ENCODE peak calls at places on chromosomes 6 and 20, in four cellular contexts. K is RWPE1, N is heart left ventricle, J is keratinocyte. F is an unnamed sample.

GRCh38 chr6:70394518-70395300 is 18.6 kb upstream of the FAM135A start:
- DNase-seq in J (no peak), N (no peak), K (no peak), F (peak)

GRCh38 chr20:38609828-38610227 is 8.2 kb downstream of the ARHGAP40 start:
- DNase-seq in K (no peak), N (no peak), J (no peak), F (no peak)

GRCh38 chr6:31710490-31711219 is 4.0 kb downstream of the LY6G6F start:
- DNase-seq in N (no peak), K (no peak), J (no peak), F (no peak)

GRCh38 chr6:157649311-157650260 is 173.5 kb upstream of the SNX9 start:
- DNase-seq in K (no peak), J (no peak), N (no peak), F (no peak)

GRCh38 chr6:106886444-106886843 is 88.1 kb downstream of the CD24 start:
- DNase-seq in J (no peak), K (no peak), N (no peak), F (no peak)

GRCh38 chr20:61821698-61822097 is 244.0 kb downstream of the TAF4 start:
- DNase-seq in K (no peak), J (no peak), N (peak), F (peak)

GRCh38 chr6:5085638-5086293 is 625 bp downstream of the PPP1R3G start:
- DNase-seq in K (no peak), N (peak), J (no peak), F (no peak)

GRCh38 chr6:108113557-108114519 is 39.3 kb upstream of the OSTM1 start:
- DNase-seq in N (no peak), K (peak), J (no peak), F (no peak)

GRCh38 chr6:111765681-111766523 is 107.3 kb downstream of the FYN start:
- DNase-seq in K (no peak), J (no peak), N (no peak), F (no peak)

GRCh38 chr6:55108469-55109130 is 65.7 kb upstream of the HCRTR2 start:
- DNase-seq in N (no peak), K (no peak), J (no peak), F (peak)

GRCh38 chr6:4327841-4328240 is 192.5 kb upstream of the ECI2 start:
- DNase-seq in N (no peak), K (no peak), J (no peak), F (no peak)

GRCh38 chr6:111761783-111762312 is 111.4 kb downstream of the FYN start:
- DNase-seq in J (no peak), N (no peak), K (no peak), F (no peak)

GRCh38 chr6:33633462-33634158 is 12.5 kb downstream of the ITPR3 start:
- DNase-seq in K (peak), N (peak), J (no peak), F (peak)

GRCh38 chr6:44104661-44105060 is 22.6 kb downstream of the MRPL14 start:
- DNase-seq in N (peak), K (no peak), J (no peak), F (no peak)

GRCh38 chr6:907928-908327 is 215.0 kb upstream of the EXOC2 start:
- DNase-seq in J (no peak), K (no peak), N (no peak), F (no peak)

GRCh38 chr20:8790442-8791074 is 278.3 kb upstream of the PLCB4 start:
- DNase-seq in N (peak), J (no peak), K (peak), F (no peak)

GRCh38 chr6:11194399-11195274 is 37.8 kb downstream of the NEDD9 start:
- DNase-seq in J (no peak), K (no peak), N (no peak), F (no peak)

GRCh38 chr20:35280523-35280922 is 2.6 kb upstream of the MMP24OS start:
- DNase-seq in K (no peak), N (no peak), J (no peak), F (no peak)

GRCh38 chr20:35279533-35280174 is 1.7 kb upstream of the MMP24OS start:
- DNase-seq in N (no peak), J (peak), K (peak), F (no peak)

GRCh38 chr20:35277127-35277526 is 795 bp downstream of the MMP24OS start:
- DNase-seq in K (no peak), J (no peak), N (no peak), F (no peak)

GRCh38 chr20:35277531-35278395 is at the start of gene MMP24OS:
- DNase-seq in K (peak), N (peak), J (peak), F (peak)

GRCh38 chr20:35279040-35279439 is 1.1 kb upstream of the MMP24OS start:
- DNase-seq in K (peak), N (no peak), J (no peak), F (no peak)
- H3K27ac ChIP-seq in K (peak), N (peak), J (peak), F (peak)

GRCh38 chr6:167154291-167154690 is 3.5 kb downstream of the GPR31 start:
- DNase-seq in K (no peak), J (no peak), N (no peak), F (peak)

GRCh38 chr6:167154895-167155294 is 2.9 kb downstream of the GPR31 start:
- DNase-seq in J (no peak), N (no peak), K (no peak), F (no peak)

GRCh38 chr6:167152858-167153257 is 4.9 kb downstream of the GPR31 start:
- DNase-seq in K (no peak), J (no peak), N (no peak), F (no peak)

GRCh38 chr6:167151648-167152047 is 6.1 kb downstream of the GPR31 start:
- DNase-seq in N (no peak), K (no peak), J (no peak), F (no peak)

DNA sequence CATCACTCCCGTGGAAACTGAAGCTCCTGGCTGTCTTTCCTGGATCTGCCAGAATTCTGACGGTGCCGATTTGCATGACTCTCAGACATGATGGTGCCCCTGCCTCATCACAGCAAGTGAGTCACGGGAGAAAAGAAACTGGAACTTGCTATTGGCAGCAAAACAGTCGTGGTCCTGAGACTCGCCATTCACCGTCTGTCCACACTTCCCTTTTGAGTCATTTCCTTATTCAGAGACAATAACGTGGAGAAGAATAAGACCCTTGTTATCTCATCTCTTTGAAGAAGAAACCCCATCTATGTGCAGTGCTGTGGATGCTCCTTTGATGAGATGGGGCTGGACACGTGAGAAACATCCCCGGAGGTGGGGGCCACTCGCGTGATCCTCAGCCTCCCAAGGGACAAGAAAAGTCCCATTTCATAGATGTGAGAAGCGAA is 4.2 kb downstream of the GPR31 start:
- DNase-seq in J (no peak), K (peak), N (no peak), F (no peak)
- H3K27ac ChIP-seq in J (no peak), K (no peak), N (no peak), F (peak)

DNA sequence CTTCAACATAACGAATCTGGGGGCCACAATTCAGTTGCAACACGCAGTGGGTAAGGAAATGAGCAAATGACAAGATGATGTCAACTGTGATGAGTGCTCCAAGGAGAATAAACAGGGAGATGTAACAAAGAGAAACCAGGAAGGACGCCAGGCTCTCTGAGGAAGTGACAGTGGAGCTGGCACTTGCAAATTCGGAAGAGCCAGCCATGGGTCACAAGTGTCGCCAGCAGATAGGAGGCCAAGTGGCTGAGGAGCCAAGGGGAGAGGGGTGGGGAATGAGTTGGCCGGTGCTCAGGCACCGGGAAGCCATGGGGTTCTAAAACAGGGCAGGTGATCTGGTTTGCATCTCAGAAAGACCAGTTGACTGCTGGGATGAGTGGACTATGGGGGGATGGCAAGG is 136.4 kb downstream of the EYA2 start:
- DNase-seq in K (no peak), J (no peak), N (no peak), F (no peak)
- H3K27ac ChIP-seq in K (no peak), J (no peak), N (no peak), F (no peak)

DNA sequence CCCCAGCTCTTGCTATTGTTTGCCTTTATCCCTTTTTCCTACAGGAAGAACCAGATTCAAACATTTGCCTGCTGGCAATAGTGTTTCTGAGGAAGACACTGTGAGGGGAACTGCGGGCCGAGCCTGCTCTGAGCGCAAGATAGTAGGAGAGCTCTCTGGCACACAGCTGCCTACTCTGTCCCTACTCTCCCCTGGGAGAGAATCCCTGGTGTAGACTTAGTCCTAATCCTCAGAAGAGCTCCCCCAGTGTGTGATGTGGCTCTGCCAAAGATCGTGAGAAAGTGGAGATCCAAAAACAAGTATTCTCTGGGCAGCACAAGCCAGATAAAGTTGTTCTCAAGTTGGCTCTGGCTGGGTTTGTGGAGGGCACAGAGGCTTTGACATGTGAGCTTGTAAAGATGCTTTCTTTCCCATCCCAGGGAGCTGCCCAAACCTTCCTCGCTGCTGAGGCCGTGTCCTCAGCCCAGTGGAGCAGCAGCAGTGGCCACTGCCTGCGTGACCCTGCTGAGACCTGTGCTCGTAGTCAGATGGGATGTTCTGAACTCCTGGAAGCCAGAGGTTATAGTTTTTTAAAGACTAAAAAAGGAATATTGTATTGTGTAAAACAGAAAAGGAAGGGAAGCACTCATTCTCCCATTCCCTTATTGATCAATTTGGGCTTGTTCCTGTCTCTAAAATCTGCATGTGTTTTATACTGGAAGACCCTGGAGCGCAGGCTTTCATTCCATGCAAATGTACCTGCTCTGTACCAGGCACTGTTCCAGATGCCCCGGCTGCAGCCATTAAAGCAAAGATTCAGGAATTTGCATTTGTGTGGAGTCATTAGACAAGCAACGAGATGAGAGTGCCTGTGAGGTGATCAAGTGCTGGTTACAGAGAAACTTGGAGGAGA is 30.7 kb downstream of the PNLDC1 start:
- DNase-seq in J (no peak), N (no peak), K (no peak), F (no peak)
- H3K27ac ChIP-seq in J (no peak), N (no peak), K (no peak), F (no peak)

DNA sequence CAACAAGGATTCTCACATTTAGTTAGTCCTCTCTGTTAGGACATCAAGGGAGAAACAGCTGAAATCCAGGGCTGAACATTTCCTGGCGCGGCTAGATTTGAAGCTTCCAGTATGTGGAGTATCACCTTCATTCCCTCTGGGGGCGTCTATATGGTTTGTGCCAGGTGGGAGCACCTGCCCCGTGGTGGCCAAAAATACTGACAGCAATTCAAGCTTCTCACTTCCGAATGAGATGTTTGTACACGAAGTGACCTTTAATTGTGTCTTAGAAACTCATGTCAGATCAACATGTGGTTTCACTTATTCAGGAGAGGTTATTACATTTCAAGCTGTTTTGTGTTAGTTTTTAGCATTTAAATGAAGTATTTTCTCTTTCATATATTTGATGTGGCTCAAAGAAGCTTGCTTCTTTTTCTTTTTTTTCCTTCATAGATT is 67.3 kb upstream of the ZNF217 start:
- DNase-seq in J (no peak), K (no peak), N (no peak), F (no peak)
- H3K27ac ChIP-seq in J (no peak), K (no peak), N (peak), F (peak)

DNA sequence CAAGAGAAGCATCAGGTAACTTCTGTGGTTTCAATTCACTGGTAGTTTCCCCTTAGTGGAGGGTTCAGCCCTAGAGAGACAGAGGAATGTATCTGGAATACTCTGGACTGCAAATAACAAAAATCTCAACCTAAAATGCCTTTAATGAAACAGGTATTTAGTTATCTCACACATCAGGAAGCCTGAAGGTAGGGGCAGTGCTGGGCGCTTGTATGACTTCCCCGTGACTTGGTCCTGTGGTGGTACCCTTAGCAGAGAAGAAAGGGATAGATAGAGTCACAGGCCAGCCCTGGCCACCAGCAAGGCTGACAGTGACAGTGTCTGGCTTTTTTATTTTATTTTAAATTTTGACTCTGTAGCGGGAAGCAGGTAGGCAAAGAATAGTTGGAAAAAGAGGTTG is 14.9 kb downstream of the LRRC1 start:
- DNase-seq in J (no peak), N (no peak), K (no peak), F (no peak)
- H3K27ac ChIP-seq in J (peak), N (no peak), K (no peak), F (no peak)

DNA sequence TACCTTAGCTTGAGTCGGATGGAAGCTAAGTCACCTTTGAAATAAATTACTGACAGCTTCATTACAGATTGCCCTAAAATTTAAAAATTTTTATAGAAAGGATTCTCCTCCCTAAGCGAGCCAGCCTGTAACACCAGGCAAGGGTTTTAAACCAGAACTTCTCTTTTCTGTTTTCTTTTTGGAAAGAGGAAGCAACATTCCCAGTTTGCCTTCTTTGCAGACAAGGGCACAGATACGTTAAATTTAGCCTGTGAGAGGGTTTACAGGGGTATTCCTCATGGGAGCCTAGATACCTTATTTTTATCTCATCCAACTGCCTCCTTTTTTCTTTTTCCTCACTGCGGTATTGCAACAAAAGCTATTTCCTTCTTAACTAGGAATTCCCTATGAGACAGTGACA is 45.0 kb downstream of the GNAS start:
- DNase-seq in K (no peak), J (no peak), N (no peak), F (no peak)
- H3K27ac ChIP-seq in K (no peak), J (no peak), N (peak), F (no peak)

GRCh38 chr20:418858-419365 is 10.8 kb downstream of the RBCK1 start:
- DNase-seq in N (no peak), J (no peak), K (no peak), F (no peak)
- H3K27ac ChIP-seq in N (no peak), J (peak), K (peak), F (no peak)

GRCh38 chr6:120960761-120961160 is 373.5 kb downstream of the TBC1D32 start:
- DNase-seq in N (no peak), K (no peak), J (no peak), F (no peak)

GRCh38 chr6:120966321-120966720 is 368.0 kb downstream of the TBC1D32 start:
- DNase-seq in N (no peak), J (no peak), K (no peak), F (no peak)

DNA sequence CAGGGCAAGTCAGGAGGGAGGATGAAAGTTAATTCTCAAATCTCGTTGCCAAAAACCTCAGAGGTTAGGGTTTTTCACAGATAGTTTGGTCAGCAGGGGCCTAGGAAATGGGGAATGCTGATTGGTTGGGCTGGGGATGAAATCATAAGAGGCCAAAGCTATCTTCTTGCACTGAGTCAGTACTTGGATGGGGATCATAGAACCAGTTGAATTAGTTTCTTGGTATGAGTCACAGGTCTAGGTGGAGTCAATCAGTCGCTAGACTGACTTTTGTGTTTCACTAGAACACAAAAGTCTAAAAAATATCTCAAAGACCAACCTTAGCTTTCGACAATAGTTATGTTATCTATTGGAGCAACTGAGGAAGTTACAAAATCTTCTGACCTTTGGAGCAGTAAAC is 368.5 kb downstream of the TBC1D32 start:
- DNase-seq in J (no peak), N (no peak), K (peak), F (no peak)
- H3K27ac ChIP-seq in J (no peak), N (no peak), K (no peak), F (no peak)